ENCODE peak calls at places on chromosome 17, in five cellular contexts. One of them, this sample, is unnamed.

GRCh38 chr17:35174835-35175334 is 19.3 kb downstream of the SLC35G3 start:
- DNase-seq in left ventricle myocardium inferior: no peak
- DNase-seq in fibroblast of the conjunctiva: no peak
- DNase-seq in type B pancreatic cell: no peak
- DNase-seq in activated naive CD4-positive, alpha-beta T cell treated with anti-CD3 and anti-CD28 coated beads, Interleukin-2, amount 50 U/mL, for 72 hours: no peak
- DNase-seq in this sample: no peak

GRCh38 chr17:51298508-51299371 is 38.4 kb downstream of the UTP18 start:
- DNase-seq in left ventricle myocardium inferior: no peak
- DNase-seq in fibroblast of the conjunctiva: peak
- DNase-seq in type B pancreatic cell: no peak
- DNase-seq in activated naive CD4-positive, alpha-beta T cell treated with anti-CD3 and anti-CD28 coated beads, Interleukin-2, amount 50 U/mL, for 72 hours: no peak
- DNase-seq in this sample: peak

GRCh38 chr17:48644159-48644558 is 18.0 kb upstream of the HOXB9 start:
- DNase-seq in left ventricle myocardium inferior: no peak
- DNase-seq in fibroblast of the conjunctiva: no peak
- DNase-seq in type B pancreatic cell: no peak
- DNase-seq in activated naive CD4-positive, alpha-beta T cell treated with anti-CD3 and anti-CD28 coated beads, Interleukin-2, amount 50 U/mL, for 72 hours: no peak
- DNase-seq in this sample: peak

GRCh38 chr17:27378482-27379200 is 77.6 kb upstream of the KSR1 start:
- DNase-seq in left ventricle myocardium inferior: no peak
- DNase-seq in fibroblast of the conjunctiva: no peak
- DNase-seq in type B pancreatic cell: no peak
- DNase-seq in activated naive CD4-positive, alpha-beta T cell treated with anti-CD3 and anti-CD28 coated beads, Interleukin-2, amount 50 U/mL, for 72 hours: no peak
- DNase-seq in this sample: no peak

GRCh38 chr17:33436321-33436720 is 143.2 kb upstream of the ASIC2 start:
- DNase-seq in left ventricle myocardium inferior: no peak
- DNase-seq in fibroblast of the conjunctiva: no peak
- DNase-seq in type B pancreatic cell: no peak
- DNase-seq in activated naive CD4-positive, alpha-beta T cell treated with anti-CD3 and anti-CD28 coated beads, Interleukin-2, amount 50 U/mL, for 72 hours: no peak
- DNase-seq in this sample: no peak

GRCh38 chr17:67994827-67995567 is 1.3 kb downstream of the C17orf58 start:
- DNase-seq in left ventricle myocardium inferior: no peak
- DNase-seq in fibroblast of the conjunctiva: peak
- DNase-seq in type B pancreatic cell: no peak
- DNase-seq in activated naive CD4-positive, alpha-beta T cell treated with anti-CD3 and anti-CD28 coated beads, Interleukin-2, amount 50 U/mL, for 72 hours: no peak
- DNase-seq in this sample: peak

GRCh38 chr17:32264140-32264799 is 1.4 kb upstream of the RHBDL3 start:
- DNase-seq in left ventricle myocardium inferior: no peak
- DNase-seq in fibroblast of the conjunctiva: no peak
- DNase-seq in type B pancreatic cell: no peak
- DNase-seq in activated naive CD4-positive, alpha-beta T cell treated with anti-CD3 and anti-CD28 coated beads, Interleukin-2, amount 50 U/mL, for 72 hours: no peak
- DNase-seq in this sample: no peak

GRCh38 chr17:77480509-77481215 is 339.9 kb downstream of the SEC14L1 start:
- DNase-seq in left ventricle myocardium inferior: no peak
- DNase-seq in fibroblast of the conjunctiva: no peak
- DNase-seq in type B pancreatic cell: no peak
- DNase-seq in activated naive CD4-positive, alpha-beta T cell treated with anti-CD3 and anti-CD28 coated beads, Interleukin-2, amount 50 U/mL, for 72 hours: no peak
- DNase-seq in this sample: no peak

GRCh38 chr17:33012522-33013033 is 20.9 kb downstream of the SPACA3 start:
- DNase-seq in left ventricle myocardium inferior: no peak
- DNase-seq in fibroblast of the conjunctiva: peak
- DNase-seq in type B pancreatic cell: no peak
- DNase-seq in activated naive CD4-positive, alpha-beta T cell treated with anti-CD3 and anti-CD28 coated beads, Interleukin-2, amount 50 U/mL, for 72 hours: no peak
- DNase-seq in this sample: no peak

GRCh38 chr17:8935194-8935593 is 30.3 kb downstream of the PIK3R5 start:
- DNase-seq in left ventricle myocardium inferior: no peak
- DNase-seq in fibroblast of the conjunctiva: no peak
- DNase-seq in type B pancreatic cell: no peak
- DNase-seq in activated naive CD4-positive, alpha-beta T cell treated with anti-CD3 and anti-CD28 coated beads, Interleukin-2, amount 50 U/mL, for 72 hours: peak
- DNase-seq in this sample: no peak

GRCh38 chr17:62045109-62045508 is 20.0 kb downstream of the MED13 start:
- DNase-seq in left ventricle myocardium inferior: no peak
- DNase-seq in fibroblast of the conjunctiva: no peak
- DNase-seq in type B pancreatic cell: no peak
- DNase-seq in activated naive CD4-positive, alpha-beta T cell treated with anti-CD3 and anti-CD28 coated beads, Interleukin-2, amount 50 U/mL, for 72 hours: no peak
- DNase-seq in this sample: no peak

GRCh38 chr17:49210158-49211029 is at the start of the genes ABI3 and GNGT2:
- DNase-seq in left ventricle myocardium inferior: peak
- DNase-seq in fibroblast of the conjunctiva: no peak
- DNase-seq in type B pancreatic cell: no peak
- DNase-seq in activated naive CD4-positive, alpha-beta T cell treated with anti-CD3 and anti-CD28 coated beads, Interleukin-2, amount 50 U/mL, for 72 hours: peak
- DNase-seq in this sample: no peak

GRCh38 chr17:43011728-43012472 is 5.3 kb downstream of the IFI35 start:
- DNase-seq in left ventricle myocardium inferior: no peak
- DNase-seq in fibroblast of the conjunctiva: no peak
- DNase-seq in type B pancreatic cell: no peak
- DNase-seq in activated naive CD4-positive, alpha-beta T cell treated with anti-CD3 and anti-CD28 coated beads, Interleukin-2, amount 50 U/mL, for 72 hours: no peak
- DNase-seq in this sample: peak

GRCh38 chr17:77376795-77377751 is 236.3 kb downstream of the SEC14L1 start:
- DNase-seq in left ventricle myocardium inferior: peak
- DNase-seq in fibroblast of the conjunctiva: peak
- DNase-seq in type B pancreatic cell: no peak
- DNase-seq in activated naive CD4-positive, alpha-beta T cell treated with anti-CD3 and anti-CD28 coated beads, Interleukin-2, amount 50 U/mL, for 72 hours: no peak
- DNase-seq in this sample: no peak

GRCh38 chr17:67449885-67450755 is 73.0 kb downstream of the PITPNC1 start:
- DNase-seq in left ventricle myocardium inferior: no peak
- DNase-seq in fibroblast of the conjunctiva: no peak
- DNase-seq in type B pancreatic cell: no peak
- DNase-seq in activated naive CD4-positive, alpha-beta T cell treated with anti-CD3 and anti-CD28 coated beads, Interleukin-2, amount 50 U/mL, for 72 hours: no peak
- DNase-seq in this sample: no peak

GRCh38 chr17:39612291-39612894 is 4.7 kb upstream of the NEUROD2 start:
- DNase-seq in left ventricle myocardium inferior: no peak
- DNase-seq in fibroblast of the conjunctiva: no peak
- DNase-seq in type B pancreatic cell: no peak
- DNase-seq in activated naive CD4-positive, alpha-beta T cell treated with anti-CD3 and anti-CD28 coated beads, Interleukin-2, amount 50 U/mL, for 72 hours: no peak
- DNase-seq in this sample: no peak

GRCh38 chr17:4739122-4740024 is at the start of the genes CXCL16 and ZMYND15:
- DNase-seq in left ventricle myocardium inferior: peak
- DNase-seq in fibroblast of the conjunctiva: no peak
- DNase-seq in type B pancreatic cell: no peak
- DNase-seq in activated naive CD4-positive, alpha-beta T cell treated with anti-CD3 and anti-CD28 coated beads, Interleukin-2, amount 50 U/mL, for 72 hours: no peak
- DNase-seq in this sample: peak

GRCh38 chr17:37725601-37726146 is 19.2 kb downstream of the HNF1B start:
- DNase-seq in left ventricle myocardium inferior: no peak
- DNase-seq in fibroblast of the conjunctiva: no peak
- DNase-seq in type B pancreatic cell: no peak
- DNase-seq in activated naive CD4-positive, alpha-beta T cell treated with anti-CD3 and anti-CD28 coated beads, Interleukin-2, amount 50 U/mL, for 72 hours: no peak
- DNase-seq in this sample: peak

GRCh38 chr17:29158096-29158495 is 22.1 kb downstream of the MYO18A start:
- DNase-seq in left ventricle myocardium inferior: no peak
- DNase-seq in fibroblast of the conjunctiva: no peak
- DNase-seq in type B pancreatic cell: no peak
- DNase-seq in activated naive CD4-positive, alpha-beta T cell treated with anti-CD3 and anti-CD28 coated beads, Interleukin-2, amount 50 U/mL, for 72 hours: no peak
- DNase-seq in this sample: no peak

GRCh38 chr17:13302983-13303382 is 285.2 kb upstream of the ELAC2 start:
- DNase-seq in left ventricle myocardium inferior: no peak
- DNase-seq in fibroblast of the conjunctiva: no peak
- DNase-seq in type B pancreatic cell: no peak
- DNase-seq in activated naive CD4-positive, alpha-beta T cell treated with anti-CD3 and anti-CD28 coated beads, Interleukin-2, amount 50 U/mL, for 72 hours: no peak
- DNase-seq in this sample: no peak

GRCh38 chr17:8941980-8942617 is 23.4 kb downstream of the PIK3R5 start:
- DNase-seq in left ventricle myocardium inferior: no peak
- DNase-seq in fibroblast of the conjunctiva: no peak
- DNase-seq in type B pancreatic cell: peak
- DNase-seq in activated naive CD4-positive, alpha-beta T cell treated with anti-CD3 and anti-CD28 coated beads, Interleukin-2, amount 50 U/mL, for 72 hours: no peak
- DNase-seq in this sample: no peak

GRCh38 chr17:39339272-39339671 is 62.2 kb downstream of the FBXL20 start:
- DNase-seq in left ventricle myocardium inferior: no peak
- DNase-seq in fibroblast of the conjunctiva: no peak
- DNase-seq in type B pancreatic cell: peak
- DNase-seq in activated naive CD4-positive, alpha-beta T cell treated with anti-CD3 and anti-CD28 coated beads, Interleukin-2, amount 50 U/mL, for 72 hours: no peak
- DNase-seq in this sample: no peak

This sample was measured in HT-29.